ENCODE peak calls at places on chromosomes 3 and 15, in nine cellular contexts. X is NCI-H1417; O is C1 segment of cervical spinal cord; T is Panc1; L is GM04504; A is adrenal gland; U is central memory CD4-positive, alpha-beta T cell; E is dorsolateral prefrontal cortex; W is fibroblast of the aortic adventitia. J is an unnamed sample.

GRCh38 chr3:123781571-123782275 is 102.4 kb downstream of the MYLK start:
- DNase-seq in X (no peak), O (no peak), T (no peak), L (no peak), A (no peak), U (no peak), E (no peak), W (no peak), J (no peak)

GRCh38 chr3:71803248-71803647 is 18.3 kb upstream of the PROK2 start:
- DNase-seq in X (no peak), O (no peak), T (no peak), L (no peak), A (no peak), U (no peak), E (no peak), W (no peak), J (no peak)

GRCh38 chr3:192434186-192434585 is 293.2 kb downstream of the FGF12 start:
- DNase-seq in X (no peak), O (no peak), T (no peak), L (no peak), A (no peak), U (no peak), E (no peak), W (no peak), J (no peak)

GRCh38 chr15:70974004-70974832 is 81.6 kb downstream of the LRRC49 start:
- DNase-seq in X (no peak), O (no peak), T (peak), L (no peak), A (no peak), U (no peak), E (no peak), W (peak), J (peak)

GRCh38 chr3:101036213-101036618 is 43.0 kb upstream of the ABI3BP start:
- DNase-seq in X (no peak), O (no peak), T (no peak), L (peak), A (no peak), U (no peak), E (no peak), W (peak), J (peak)

GRCh38 chr15:62248277-62248974 is 83.3 kb upstream of the C2CD4B start:
- DNase-seq in X (no peak), O (no peak), T (no peak), L (no peak), A (peak), U (no peak), E (no peak), W (no peak), J (no peak)

GRCh38 chr3:32865364-32865763 is 47.6 kb downstream of the TRIM71 start:
- DNase-seq in X (no peak), O (no peak), T (no peak), L (no peak), A (no peak), U (no peak), E (no peak), W (peak), J (no peak)

GRCh38 chr15:78360426-78360825 is 20.3 kb downstream of the CRABP1 start:
- DNase-seq in X (no peak), O (no peak), T (no peak), L (peak), A (no peak), U (no peak), E (no peak), W (peak), J (no peak)

GRCh38 chr3:39850707-39851014 is 41.3 kb downstream of the MYRIP start:
- DNase-seq in X (peak), O (no peak), T (no peak), L (no peak), A (no peak), U (no peak), E (no peak), W (no peak), J (no peak)